ENCODE peak calls at places on chromosome 15, in eight cellular contexts. X, U, Y, J, M, G, K and C are unnamed samples.

GRCh38 chr15:52379395-52380111 is 83.9 kb upstream of the MYO5C start:
- DNase-seq in G (no peak), X (no peak), K (no peak), Y (no peak), M (no peak), J (no peak), U (no peak), C (no peak)

GRCh38 chr15:70775160-70775559 is 11.8 kb upstream of the UACA start:
- DNase-seq in X (peak; percentile 47), J (no peak), Y (no peak), G (no peak), M (no peak), U (no peak), K (no peak), C (peak; percentile 93)

GRCh38 chr15:44713006-44713966 is 2.0 kb downstream of the B2M start:
- DNase-seq in K (no peak), X (peak; percentile 46), M (no peak), Y (peak; percentile 41), G (no peak), J (no peak), U (no peak), C (peak; percentile 71)

GRCh38 chr15:45185069-45185779 is 2.5 kb downstream of the SHF start:
- DNase-seq in Y (peak; percentile 2), G (no peak), X (no peak), U (no peak), M (no peak), J (no peak), K (no peak), C (no peak)

GRCh38 chr15:98174286-98174685 is 213.8 kb downstream of the ARRDC4 start:
- DNase-seq in X (no peak), G (no peak), M (peak; percentile 0), K (no peak), Y (no peak), J (no peak), U (no peak), C (no peak)

GRCh38 chr15:62067448-62068044 is 769 bp downstream of the C2CD4A start:
- DNase-seq in G (no peak), Y (no peak), J (no peak), U (no peak), K (no peak), M (no peak), X (peak; percentile 36), C (peak; percentile 49)

GRCh38 chr15:32657198-32657886 is 15.8 kb downstream of the SCG5 start:
- DNase-seq in Y (no peak), U (no peak), M (no peak), X (peak; percentile 53), G (no peak), K (no peak), J (no peak), C (no peak)

GRCh38 chr15:41018534-41018933 is 65.3 kb downstream of the CHAC1 start:
- DNase-seq in U (no peak), K (no peak), X (no peak), Y (no peak), M (no peak), G (no peak), J (no peak), C (peak; percentile 49)

GRCh38 chr15:71806452-71806931 is 3.9 kb upstream of the NR2E3 start:
- DNase-seq in X (peak; percentile 11), Y (no peak), U (no peak), M (no peak), K (no peak), J (no peak), G (no peak), C (peak; percentile 60)

GRCh38 chr15:90387534-90388461 is at the start of gene IQGAP1:
- DNase-seq in Y (peak; percentile 97), U (peak; percentile 97), G (peak; percentile 94), J (peak; percentile 89), K (peak; percentile 79), X (peak; percentile 97), M (peak; percentile 73), C (peak; percentile 98)

GRCh38 chr15:52289629-52290081 is 5.9 kb downstream of the MYO5C start:
- DNase-seq in G (no peak), J (no peak), K (no peak), M (no peak), U (no peak), Y (no peak), X (peak; percentile 38), C (no peak)

GRCh38 chr15:45648521-45649200 is 13.8 kb downstream of the SQOR start:
- DNase-seq in J (no peak), M (no peak), G (no peak), Y (no peak), X (peak; percentile 86), K (no peak), U (no peak), C (peak; percentile 77)

GRCh38 chr15:31202953-31203352 is 101.4 kb upstream of the TRPM1 start:
- DNase-seq in J (no peak), K (no peak), X (no peak), G (no peak), Y (no peak), U (no peak), M (no peak), C (no peak)

GRCh38 chr15:98963459-98963858 is 44.1 kb downstream of the PGPEP1L start:
- DNase-seq in M (no peak), X (no peak), G (no peak), K (no peak), J (no peak), U (no peak), Y (no peak), C (no peak)

GRCh38 chr15:82810061-82810862 is 834 bp downstream of the WHAMM start:
- DNase-seq in G (peak; percentile 5), U (no peak), Y (no peak), X (peak; percentile 78), K (no peak), M (no peak), J (no peak), C (peak; percentile 74)

GRCh38 chr15:97410907-97411575 is 549.5 kb upstream of the ARRDC4 start:
- DNase-seq in M (no peak), K (no peak), U (no peak), G (no peak), X (no peak), J (no peak), Y (no peak), C (no peak)

GRCh38 chr15:45393851-45394250 is 15.5 kb upstream of the GATM start:
- DNase-seq in U (no peak), X (peak; percentile 12), M (no peak), K (no peak), Y (no peak), G (no peak), J (no peak), C (peak; percentile 21)

GRCh38 chr15:70376031-70376928 is 278.6 kb upstream of the TLE3 start:
- DNase-seq in K (no peak), J (no peak), U (no peak), G (no peak), X (no peak), Y (no peak), M (no peak), C (no peak)

GRCh38 chr15:31164573-31164912 is 63.0 kb upstream of the TRPM1 start:
- DNase-seq in G (no peak), U (no peak), Y (no peak), X (no peak), M (no peak), J (no peak), K (no peak), C (no peak)